ENCODE peak calls at places on chromosomes 12 and 14, in six cellular contexts. U, X, Z, C, B and O are unnamed samples.

GRCh38 chr12:51450816-51451215 is 26.2 kb downstream of the SLC4A8 start:
- DNase-seq in B (no peak), U (no peak), Z (peak), C (no peak), X (no peak), O (no peak)

GRCh38 chr14:33229269-33229924 is 290.7 kb downstream of the NPAS3 start:
- DNase-seq in U (no peak), Z (no peak), C (peak), B (no peak), X (no peak), O (no peak)

GRCh38 chr12:46084666-46085631 is 94.6 kb upstream of the SCAF11 start:
- DNase-seq in U (no peak), X (no peak), B (no peak), Z (no peak), C (no peak), O (no peak)

GRCh38 chr12:81077329-81077685 is 572 bp upstream of the ACSS3 start:
- DNase-seq in U (no peak), B (no peak), X (no peak), Z (peak), C (peak), O (no peak)

GRCh38 chr12:120599672-120600537 is 18.7 kb upstream of the POP5 start:
- DNase-seq in U (no peak), Z (peak), X (no peak), B (no peak), C (no peak), O (no peak)

GRCh38 chr12:1644523-1645438 is 15.8 kb downstream of the WNT5B start:
- DNase-seq in X (no peak), B (no peak), Z (no peak), C (peak), U (peak), O (no peak)

GRCh38 chr12:54125950-54126695 is 62.7 kb downstream of the SMUG1 start:
- DNase-seq in X (no peak), B (peak), Z (peak), U (no peak), C (peak), O (peak)

GRCh38 chr12:47207829-47208248 is 128.1 kb upstream of the AMIGO2 start:
- DNase-seq in B (no peak), C (no peak), Z (no peak), X (peak), U (no peak), O (no peak)

GRCh38 chr12:12449533-12450025 is 92.7 kb downstream of the BORCS5 start:
- DNase-seq in U (peak), X (no peak), Z (no peak), C (no peak), B (no peak), O (no peak)

GRCh38 chr12:46921754-46922113 is 95.9 kb upstream of the SLC38A4 start:
- DNase-seq in C (peak), X (no peak), Z (no peak), U (no peak), B (no peak), O (no peak)

GRCh38 chr12:104351023-104351983 is 47.8 kb downstream of the EID3 start:
- DNase-seq in B (no peak), C (no peak), Z (no peak), U (no peak), X (no peak), O (no peak)

GRCh38 chr12:104347374-104348075 is 44.0 kb downstream of the EID3 start:
- DNase-seq in U (no peak), C (no peak), Z (no peak), B (no peak), X (no peak), O (no peak)

GRCh38 chr12:104348994-104349494 is 45.5 kb downstream of the EID3 start:
- DNase-seq in C (no peak), B (no peak), U (no peak), Z (no peak), X (no peak), O (no peak)

GRCh38 chr12:104350211-104350908 is 46.8 kb downstream of the EID3 start:
- DNase-seq in B (no peak), C (no peak), X (no peak), Z (no peak), U (no peak), O (no peak)

DNA sequence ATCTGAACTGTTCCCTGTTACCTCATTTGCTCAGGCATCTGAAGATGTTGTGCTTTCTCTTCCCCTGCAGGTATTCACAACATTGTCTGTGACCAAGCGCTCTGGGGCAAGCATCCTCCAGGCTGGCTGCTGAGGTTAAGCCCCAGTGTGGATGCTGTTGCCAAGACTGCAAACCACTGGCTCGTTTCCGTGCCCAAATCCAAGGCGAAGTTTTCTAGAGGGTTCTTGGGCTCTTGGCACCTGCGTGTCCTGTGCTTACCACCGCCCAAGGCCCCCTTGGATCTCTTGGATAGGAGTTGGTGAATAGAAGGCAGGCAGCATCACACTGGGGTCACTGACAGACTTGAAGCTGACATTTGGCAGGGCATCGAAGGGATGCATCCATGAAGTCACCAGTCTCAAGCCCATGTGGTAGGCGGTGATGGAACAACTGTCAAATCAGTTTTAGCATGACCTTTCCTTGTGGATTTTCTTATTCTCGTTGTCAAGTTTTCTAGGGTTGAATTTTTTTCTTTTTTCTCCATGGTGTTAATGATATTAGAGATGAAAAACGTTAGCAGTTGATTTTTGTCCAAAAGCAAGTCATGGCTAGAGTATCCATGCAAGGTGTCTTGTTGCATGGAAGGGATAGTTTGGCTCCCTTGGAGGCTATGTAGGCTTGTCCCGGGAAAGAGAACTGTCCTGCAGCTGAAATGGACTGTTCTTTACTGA is 44.9 kb downstream of the EID3 start:
- DNase-seq in U (no peak), C (no peak), Z (no peak), X (no peak), B (no peak), O (no peak)
- TF ChIP-seq CTCF in U (no peak), C (no peak), Z (no peak), X (no peak), B (no peak), O (no peak)

GRCh38 chr14:54567634-54568561 is 970 bp downstream of the SAMD4A start:
- DNase-seq in B (peak), X (peak), Z (peak), C (peak), U (peak), O (peak)
- TF ChIP-seq CTCF in B (no peak), X (no peak), Z (no peak), C (no peak), U (no peak), O (no peak)

GRCh38 chr12:109277899-109278762 is 31.0 kb downstream of the FOXN4 start:
- DNase-seq in Z (no peak), U (peak), X (no peak), B (no peak), C (peak), O (no peak)
- TF ChIP-seq CTCF in Z (no peak), U (no peak), X (no peak), B (no peak), C (no peak), O (no peak)

GRCh38 chr12:62600038-62600437 is 133.4 kb downstream of the MON2 start:
- DNase-seq in B (no peak), X (no peak), Z (no peak), C (no peak), U (no peak), O (no peak)
- TF ChIP-seq CTCF in B (no peak), X (no peak), Z (no peak), C (peak), U (no peak), O (peak)

GRCh38 chr12:124938066-124938465 is 23.6 kb upstream of the UBC start:
- DNase-seq in C (no peak), X (no peak), Z (no peak), U (no peak), B (no peak), O (no peak)

GRCh38 chr12:124940143-124940392 is 25.6 kb upstream of the UBC start:
- DNase-seq in Z (no peak), X (no peak), U (no peak), B (no peak), C (no peak), O (no peak)

GRCh38 chr12:124938606-124939427 is 24.4 kb upstream of the UBC start:
- DNase-seq in B (no peak), X (peak), Z (peak), U (peak), C (peak), O (no peak)

GRCh38 chr12:124940393-124941169 is 26.1 kb upstream of the UBC start:
- DNase-seq in Z (peak), X (peak), C (peak), U (peak), B (peak), O (peak)

GRCh38 chr12:124939428-124940142 is 25.1 kb upstream of the UBC start:
- DNase-seq in U (peak), B (no peak), Z (peak), C (peak), X (peak), O (peak)
- TF ChIP-seq CTCF in U (peak), B (no peak), Z (no peak), C (no peak), X (no peak), O (no peak)

DNA sequence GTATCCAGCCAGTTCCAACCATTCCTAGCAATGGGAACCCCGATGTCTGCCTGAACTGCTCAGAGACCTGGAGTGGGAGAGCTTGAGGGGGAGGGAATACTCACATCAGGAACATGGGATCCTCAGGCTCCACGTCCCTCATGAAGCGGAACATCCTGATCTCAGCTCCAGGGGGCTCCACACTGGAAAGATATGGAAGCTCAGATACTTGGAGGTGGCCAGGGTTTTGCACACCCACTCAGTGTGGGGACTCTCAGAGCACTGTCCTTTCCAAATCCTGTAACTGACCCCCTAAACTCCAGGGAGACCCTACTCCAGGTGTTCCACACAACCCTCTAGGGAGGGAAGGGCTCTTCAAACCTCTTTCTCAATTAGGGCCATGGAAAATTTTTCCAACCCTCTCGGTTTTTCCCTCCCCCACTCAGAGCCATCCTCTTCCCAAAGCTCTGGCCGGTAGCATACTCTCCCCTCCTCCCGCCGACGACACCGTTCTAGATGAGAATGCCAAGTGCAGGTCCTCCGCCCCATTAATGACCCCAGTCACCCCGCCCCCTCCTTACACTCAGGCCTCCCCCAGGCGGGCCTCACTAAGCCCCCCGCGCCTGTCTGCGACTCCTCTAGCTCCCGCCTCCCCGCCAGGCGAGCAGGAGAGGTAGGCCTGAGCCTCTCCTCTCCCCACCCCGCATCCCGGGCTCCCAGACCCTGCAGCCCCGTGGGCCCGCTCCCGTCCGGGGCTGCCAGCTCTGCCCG is 585 bp downstream of the MLF2 start:
- DNase-seq in C (peak), B (no peak), X (no peak), U (peak), Z (peak), O (no peak)
- TF ChIP-seq CTCF in C (peak), B (no peak), X (no peak), U (no peak), Z (no peak), O (peak)

GRCh38 chr14:55207832-55208231 is 16.4 kb upstream of the DLGAP5 start:
- DNase-seq in Z (no peak), B (no peak), U (no peak), X (no peak), C (no peak), O (no peak)
- TF ChIP-seq CTCF in Z (no peak), B (no peak), U (no peak), X (no peak), C (no peak), O (no peak)

GRCh38 chr12:83462419-83462818 is 775.7 kb downstream of the TMTC2 start:
- DNase-seq in B (no peak), X (no peak), C (no peak), Z (no peak), U (no peak), O (no peak)
- TF ChIP-seq CTCF in B (no peak), X (no peak), C (no peak), Z (no peak), U (no peak), O (no peak)